ENCODE peak calls at places on chromosome 3, in five cellular contexts. B is SW 1271; Z is AML-193; C is KBM-7; X is stimulated activated CD8-positive, alpha-beta memory T cell treated with anti-CD3 and anti-CD28 coated beads, Interleukin-15, amount 100 ng/mL, for 24 hours. V is an unnamed sample.

GRCh38 chr3:63349583-63350177 is 71.6 kb downstream of the SYNPR start:
- DNase-seq in B (peak), Z (peak), C (peak), X (no peak), V (no peak)

GRCh38 chr3:13656584-13657301 is 107.8 kb downstream of the FBLN2 start:
- DNase-seq in B (no peak), Z (no peak), C (no peak), X (no peak), V (no peak)

GRCh38 chr3:109132801-109133473 is 3.6 kb upstream of the C3orf85 start:
- DNase-seq in B (no peak), Z (no peak), C (no peak), X (no peak), V (no peak)

GRCh38 chr3:167837430-167837829 is 101.9 kb downstream of the SERPINI1 start:
- DNase-seq in B (peak), Z (peak), C (no peak), X (no peak), V (no peak)

GRCh38 chr3:194075802-194076460 is 60.0 kb upstream of the HES1 start:
- DNase-seq in B (no peak), Z (no peak), C (no peak), X (no peak), V (peak)

GRCh38 chr3:194142156-194142910 is 6.4 kb downstream of the HES1 start:
- DNase-seq in B (no peak), Z (peak), C (no peak), X (no peak), V (peak)

GRCh38 chr3:100175637-100176250 is 61.4 kb upstream of the FILIP1L start:
- DNase-seq in B (no peak), Z (no peak), C (no peak), X (no peak), V (no peak)

GRCh38 chr3:119098620-119099222 is 47.2 kb upstream of the TEX55 start:
- DNase-seq in B (peak), Z (peak), C (peak), X (no peak), V (no peak)

GRCh38 chr3:192608756-192609155 is 118.6 kb downstream of the FGF12 start:
- DNase-seq in B (no peak), Z (no peak), C (no peak), X (no peak), V (no peak)

GRCh38 chr3:58234516-58234931 is 3.1 kb upstream of the ABHD6 start:
- DNase-seq in B (no peak), Z (no peak), C (no peak), X (no peak), V (no peak)

GRCh38 chr3:184380210-184380626 is 364 bp downstream of the CHRD start:
- DNase-seq in B (no peak), Z (no peak), C (no peak), X (no peak), V (peak)

GRCh38 chr3:114538211-114538610 is 244.4 kb downstream of the TIGIT start:
- DNase-seq in B (no peak), Z (peak), C (no peak), X (no peak), V (no peak)

GRCh38 chr3:45988804-45989203 is 6.8 kb downstream of the FYCO1 start:
- DNase-seq in B (no peak), Z (no peak), C (no peak), X (no peak), V (no peak)

GRCh38 chr3:14364580-14365292 is 37.7 kb upstream of the SLC6A6 start:
- DNase-seq in B (no peak), Z (no peak), C (no peak), X (no peak), V (no peak)